ENCODE peak calls at places on chromosome 22, in nine cellular contexts. One of them, this sample, is unnamed.

GRCh38 chr22:46934746-46935491 is 172.5 kb downstream of the TBC1D22A start:
- DNase-seq in germinal center: no peak
- DNase-seq in left cardiac atrium: no peak
- DNase-seq in naive thymus-derived CD8-positive, alpha-beta T cell: no peak
- DNase-seq in dorsolateral prefrontal cortex: no peak
- DNase-seq in HS-5: peak
- DNase-seq in activated CD4-positive, alpha-beta T cell treated with anti-CD3 and anti-CD28 coated beads for 24 hours: no peak
- DNase-seq in T-cell: no peak
- DNase-seq in body of pancreas: peak
- DNase-seq in this sample: no peak

GRCh38 chr22:38262051-38262795 is 10.6 kb downstream of the TMEM184B start:
- DNase-seq in germinal center: peak
- DNase-seq in left cardiac atrium: peak
- DNase-seq in T-cell: peak
- DNase-seq in activated CD4-positive, alpha-beta T cell treated with anti-CD3 and anti-CD28 coated beads for 24 hours: no peak
- DNase-seq in HS-5: no peak
- DNase-seq in naive thymus-derived CD8-positive, alpha-beta T cell: peak
- DNase-seq in dorsolateral prefrontal cortex: peak
- DNase-seq in body of pancreas: peak
- DNase-seq in this sample: peak

GRCh38 chr22:37790234-37790633 is 17.5 kb upstream of the GCAT start:
- DNase-seq in naive thymus-derived CD8-positive, alpha-beta T cell: no peak
- DNase-seq in germinal center: no peak
- DNase-seq in body of pancreas: no peak
- DNase-seq in dorsolateral prefrontal cortex: no peak
- DNase-seq in HS-5: no peak
- DNase-seq in left cardiac atrium: no peak
- DNase-seq in activated CD4-positive, alpha-beta T cell treated with anti-CD3 and anti-CD28 coated beads for 24 hours: no peak
- DNase-seq in T-cell: no peak
- DNase-seq in this sample: no peak

GRCh38 chr22:41380993-41381328 is 781 bp upstream of the TEF start:
- DNase-seq in HS-5: peak
- DNase-seq in germinal center: no peak
- DNase-seq in T-cell: no peak
- DNase-seq in left cardiac atrium: peak
- DNase-seq in body of pancreas: peak
- DNase-seq in naive thymus-derived CD8-positive, alpha-beta T cell: no peak
- DNase-seq in dorsolateral prefrontal cortex: no peak
- DNase-seq in activated CD4-positive, alpha-beta T cell treated with anti-CD3 and anti-CD28 coated beads for 24 hours: no peak
- DNase-seq in this sample: no peak

GRCh38 chr22:28989035-28989464 is 72.6 kb downstream of the C22orf31 start:
- DNase-seq in dorsolateral prefrontal cortex: peak
- DNase-seq in body of pancreas: no peak
- DNase-seq in left cardiac atrium: no peak
- DNase-seq in naive thymus-derived CD8-positive, alpha-beta T cell: no peak
- DNase-seq in activated CD4-positive, alpha-beta T cell treated with anti-CD3 and anti-CD28 coated beads for 24 hours: peak
- DNase-seq in T-cell: no peak
- DNase-seq in germinal center: no peak
- DNase-seq in HS-5: no peak
- DNase-seq in this sample: no peak

GRCh38 chr22:48695251-48695650 is 1132.4 kb downstream of the BRD1 start:
- DNase-seq in left cardiac atrium: peak
- DNase-seq in germinal center: no peak
- DNase-seq in activated CD4-positive, alpha-beta T cell treated with anti-CD3 and anti-CD28 coated beads for 24 hours: no peak
- DNase-seq in naive thymus-derived CD8-positive, alpha-beta T cell: no peak
- DNase-seq in T-cell: no peak
- DNase-seq in body of pancreas: no peak
- DNase-seq in dorsolateral prefrontal cortex: no peak
- DNase-seq in HS-5: no peak
- DNase-seq in this sample: no peak

GRCh38 chr22:48870436-48870835 is 957.2 kb downstream of the BRD1 start:
- DNase-seq in naive thymus-derived CD8-positive, alpha-beta T cell: no peak
- DNase-seq in T-cell: no peak
- DNase-seq in dorsolateral prefrontal cortex: peak
- DNase-seq in body of pancreas: no peak
- DNase-seq in HS-5: no peak
- DNase-seq in germinal center: no peak
- DNase-seq in activated CD4-positive, alpha-beta T cell treated with anti-CD3 and anti-CD28 coated beads for 24 hours: no peak
- DNase-seq in left cardiac atrium: no peak
- DNase-seq in this sample: no peak

GRCh38 chr22:47281126-47282106 is 519.0 kb downstream of the TBC1D22A start:
- DNase-seq in naive thymus-derived CD8-positive, alpha-beta T cell: no peak
- DNase-seq in HS-5: peak
- DNase-seq in dorsolateral prefrontal cortex: no peak
- DNase-seq in germinal center: no peak
- DNase-seq in activated CD4-positive, alpha-beta T cell treated with anti-CD3 and anti-CD28 coated beads for 24 hours: no peak
- DNase-seq in left cardiac atrium: no peak
- DNase-seq in T-cell: no peak
- DNase-seq in body of pancreas: no peak
- DNase-seq in this sample: no peak

GRCh38 chr22:30650508-30651116 is 15.0 kb downstream of the SLC35E4 start:
- DNase-seq in dorsolateral prefrontal cortex: peak
- DNase-seq in T-cell: no peak
- DNase-seq in HS-5: no peak
- DNase-seq in left cardiac atrium: peak
- DNase-seq in activated CD4-positive, alpha-beta T cell treated with anti-CD3 and anti-CD28 coated beads for 24 hours: no peak
- DNase-seq in body of pancreas: no peak
- DNase-seq in naive thymus-derived CD8-positive, alpha-beta T cell: no peak
- DNase-seq in germinal center: no peak
- DNase-seq in this sample: no peak

GRCh38 chr22:20128902-20129746 is 2.5 kb upstream of the ZDHHC8 start:
- DNase-seq in body of pancreas: peak
- DNase-seq in activated CD4-positive, alpha-beta T cell treated with anti-CD3 and anti-CD28 coated beads for 24 hours: peak
- DNase-seq in naive thymus-derived CD8-positive, alpha-beta T cell: peak
- DNase-seq in T-cell: peak
- DNase-seq in left cardiac atrium: no peak
- DNase-seq in HS-5: no peak
- DNase-seq in germinal center: peak
- DNase-seq in dorsolateral prefrontal cortex: no peak
- DNase-seq in this sample: peak

GRCh38 chr22:29377979-29378378 is 10.4 kb downstream of the AP1B1 start:
- DNase-seq in activated CD4-positive, alpha-beta T cell treated with anti-CD3 and anti-CD28 coated beads for 24 hours: no peak
- DNase-seq in HS-5: no peak
- DNase-seq in body of pancreas: peak
- DNase-seq in T-cell: no peak
- DNase-seq in left cardiac atrium: no peak
- DNase-seq in naive thymus-derived CD8-positive, alpha-beta T cell: no peak
- DNase-seq in germinal center: no peak
- DNase-seq in dorsolateral prefrontal cortex: no peak
- DNase-seq in this sample: no peak

GRCh38 chr22:39251762-39252460 is 7.1 kb upstream of the PDGFB start:
- DNase-seq in germinal center: no peak
- DNase-seq in left cardiac atrium: no peak
- DNase-seq in body of pancreas: no peak
- DNase-seq in dorsolateral prefrontal cortex: no peak
- DNase-seq in naive thymus-derived CD8-positive, alpha-beta T cell: no peak
- DNase-seq in HS-5: no peak
- DNase-seq in T-cell: no peak
- DNase-seq in activated CD4-positive, alpha-beta T cell treated with anti-CD3 and anti-CD28 coated beads for 24 hours: no peak
- DNase-seq in this sample: no peak

GRCh38 chr22:24437820-24438328 is 10.5 kb downstream of the ADORA2A start:
- DNase-seq in body of pancreas: no peak
- DNase-seq in dorsolateral prefrontal cortex: peak
- DNase-seq in T-cell: no peak
- DNase-seq in left cardiac atrium: no peak
- DNase-seq in HS-5: no peak
- DNase-seq in germinal center: peak
- DNase-seq in activated CD4-positive, alpha-beta T cell treated with anti-CD3 and anti-CD28 coated beads for 24 hours: no peak
- DNase-seq in naive thymus-derived CD8-positive, alpha-beta T cell: peak
- DNase-seq in this sample: no peak

GRCh38 chr22:31271026-31271425 is 21.3 kb downstream of the PIK3IP1 start:
- DNase-seq in body of pancreas: no peak
- DNase-seq in germinal center: no peak
- DNase-seq in activated CD4-positive, alpha-beta T cell treated with anti-CD3 and anti-CD28 coated beads for 24 hours: no peak
- DNase-seq in dorsolateral prefrontal cortex: no peak
- DNase-seq in left cardiac atrium: no peak
- DNase-seq in naive thymus-derived CD8-positive, alpha-beta T cell: no peak
- DNase-seq in HS-5: no peak
- DNase-seq in T-cell: no peak
- DNase-seq in this sample: no peak

GRCh38 chr22:37696657-37697539 is at the start of gene TRIOBP:
- DNase-seq in naive thymus-derived CD8-positive, alpha-beta T cell: peak
- DNase-seq in dorsolateral prefrontal cortex: peak
- DNase-seq in activated CD4-positive, alpha-beta T cell treated with anti-CD3 and anti-CD28 coated beads for 24 hours: peak
- DNase-seq in germinal center: peak
- DNase-seq in body of pancreas: peak
- DNase-seq in left cardiac atrium: peak
- DNase-seq in HS-5: peak
- DNase-seq in T-cell: peak
- DNase-seq in this sample: peak

GRCh38 chr22:33526434-33527107 is 393.7 kb downstream of the LARGE1 start:
- DNase-seq in body of pancreas: peak
- DNase-seq in T-cell: no peak
- DNase-seq in dorsolateral prefrontal cortex: no peak
- DNase-seq in HS-5: no peak
- DNase-seq in germinal center: no peak
- DNase-seq in naive thymus-derived CD8-positive, alpha-beta T cell: no peak
- DNase-seq in activated CD4-positive, alpha-beta T cell treated with anti-CD3 and anti-CD28 coated beads for 24 hours: no peak
- DNase-seq in left cardiac atrium: no peak
- DNase-seq in this sample: no peak

GRCh38 chr22:38347944-38348750 is 30.9 kb upstream of the CSNK1E start:
- DNase-seq in body of pancreas: no peak
- DNase-seq in T-cell: no peak
- DNase-seq in germinal center: no peak
- DNase-seq in dorsolateral prefrontal cortex: no peak
- DNase-seq in naive thymus-derived CD8-positive, alpha-beta T cell: no peak
- DNase-seq in HS-5: no peak
- DNase-seq in activated CD4-positive, alpha-beta T cell treated with anti-CD3 and anti-CD28 coated beads for 24 hours: no peak
- DNase-seq in left cardiac atrium: no peak
- DNase-seq in this sample: no peak

GRCh38 chr22:33568934-33569496 is 351.3 kb downstream of the LARGE1 start:
- DNase-seq in naive thymus-derived CD8-positive, alpha-beta T cell: no peak
- DNase-seq in body of pancreas: no peak
- DNase-seq in germinal center: peak
- DNase-seq in HS-5: no peak
- DNase-seq in left cardiac atrium: no peak
- DNase-seq in activated CD4-positive, alpha-beta T cell treated with anti-CD3 and anti-CD28 coated beads for 24 hours: no peak
- DNase-seq in T-cell: no peak
- DNase-seq in dorsolateral prefrontal cortex: no peak
- DNase-seq in this sample: no peak

GRCh38 chr22:44925465-44926123 is 84.2 kb downstream of the PHF21B start:
- DNase-seq in germinal center: no peak
- DNase-seq in T-cell: no peak
- DNase-seq in dorsolateral prefrontal cortex: peak
- DNase-seq in HS-5: no peak
- DNase-seq in naive thymus-derived CD8-positive, alpha-beta T cell: no peak
- DNase-seq in left cardiac atrium: no peak
- DNase-seq in body of pancreas: no peak
- DNase-seq in activated CD4-positive, alpha-beta T cell treated with anti-CD3 and anti-CD28 coated beads for 24 hours: no peak
- DNase-seq in this sample: no peak

GRCh38 chr22:37267128-37267587 is 15.2 kb upstream of the CYTH4 start:
- DNase-seq in HS-5: no peak
- DNase-seq in left cardiac atrium: peak
- DNase-seq in activated CD4-positive, alpha-beta T cell treated with anti-CD3 and anti-CD28 coated beads for 24 hours: peak
- DNase-seq in body of pancreas: no peak
- DNase-seq in dorsolateral prefrontal cortex: peak
- DNase-seq in naive thymus-derived CD8-positive, alpha-beta T cell: peak
- DNase-seq in T-cell: peak
- DNase-seq in germinal center: peak
- DNase-seq in this sample: peak

GRCh38 chr22:23565288-23565941 is 14.7 kb downstream of the IGLL1 start:
- DNase-seq in body of pancreas: no peak
- DNase-seq in left cardiac atrium: no peak
- DNase-seq in HS-5: no peak
- DNase-seq in naive thymus-derived CD8-positive, alpha-beta T cell: no peak
- DNase-seq in activated CD4-positive, alpha-beta T cell treated with anti-CD3 and anti-CD28 coated beads for 24 hours: no peak
- DNase-seq in germinal center: no peak
- DNase-seq in T-cell: no peak
- DNase-seq in dorsolateral prefrontal cortex: no peak
- DNase-seq in this sample: no peak

GRCh38 chr22:23137905-23138520 is 3.8 kb downstream of the RSPH14 start:
- DNase-seq in T-cell: peak
- DNase-seq in naive thymus-derived CD8-positive, alpha-beta T cell: peak
- DNase-seq in left cardiac atrium: no peak
- DNase-seq in dorsolateral prefrontal cortex: no peak
- DNase-seq in HS-5: no peak
- DNase-seq in activated CD4-positive, alpha-beta T cell treated with anti-CD3 and anti-CD28 coated beads for 24 hours: no peak
- DNase-seq in germinal center: peak
- DNase-seq in body of pancreas: peak
- DNase-seq in this sample: peak

GRCh38 chr22:33028191-33028700 is 29.9 kb downstream of the SYN3 start:
- DNase-seq in dorsolateral prefrontal cortex: no peak
- DNase-seq in activated CD4-positive, alpha-beta T cell treated with anti-CD3 and anti-CD28 coated beads for 24 hours: no peak
- DNase-seq in T-cell: no peak
- DNase-seq in left cardiac atrium: no peak
- DNase-seq in naive thymus-derived CD8-positive, alpha-beta T cell: no peak
- DNase-seq in body of pancreas: no peak
- DNase-seq in germinal center: no peak
- DNase-seq in HS-5: no peak
- DNase-seq in this sample: no peak

GRCh38 chr22:46477967-46478635 is 59.3 kb downstream of the CELSR1 start:
- DNase-seq in activated CD4-positive, alpha-beta T cell treated with anti-CD3 and anti-CD28 coated beads for 24 hours: no peak
- DNase-seq in left cardiac atrium: no peak
- DNase-seq in dorsolateral prefrontal cortex: no peak
- DNase-seq in T-cell: no peak
- DNase-seq in naive thymus-derived CD8-positive, alpha-beta T cell: no peak
- DNase-seq in germinal center: no peak
- DNase-seq in HS-5: no peak
- DNase-seq in body of pancreas: no peak
- DNase-seq in this sample: no peak

GRCh38 chr22:27859336-27859735 is 57.8 kb upstream of the MN1 start:
- DNase-seq in body of pancreas: no peak
- DNase-seq in T-cell: no peak
- DNase-seq in activated CD4-positive, alpha-beta T cell treated with anti-CD3 and anti-CD28 coated beads for 24 hours: no peak
- DNase-seq in left cardiac atrium: no peak
- DNase-seq in germinal center: no peak
- DNase-seq in HS-5: no peak
- DNase-seq in naive thymus-derived CD8-positive, alpha-beta T cell: no peak
- DNase-seq in dorsolateral prefrontal cortex: no peak
- DNase-seq in this sample: no peak

GRCh38 chr22:47200273-47201051 is 438.0 kb downstream of the TBC1D22A start:
- DNase-seq in germinal center: no peak
- DNase-seq in naive thymus-derived CD8-positive, alpha-beta T cell: no peak
- DNase-seq in HS-5: no peak
- DNase-seq in T-cell: no peak
- DNase-seq in dorsolateral prefrontal cortex: no peak
- DNase-seq in left cardiac atrium: no peak
- DNase-seq in body of pancreas: peak
- DNase-seq in activated CD4-positive, alpha-beta T cell treated with anti-CD3 and anti-CD28 coated beads for 24 hours: no peak
- DNase-seq in this sample: no peak

GRCh38 chr22:50270302-50271010 is at the start of gene MAPK11:
- DNase-seq in activated CD4-positive, alpha-beta T cell treated with anti-CD3 and anti-CD28 coated beads for 24 hours: peak
- DNase-seq in T-cell: peak
- DNase-seq in body of pancreas: peak
- DNase-seq in dorsolateral prefrontal cortex: no peak
- DNase-seq in left cardiac atrium: peak
- DNase-seq in HS-5: peak
- DNase-seq in naive thymus-derived CD8-positive, alpha-beta T cell: peak
- DNase-seq in germinal center: no peak
- DNase-seq in this sample: peak

GRCh38 chr22:32558681-32559355 is 84.2 kb downstream of the FBXO7 start:
- DNase-seq in left cardiac atrium: peak
- DNase-seq in body of pancreas: peak
- DNase-seq in activated CD4-positive, alpha-beta T cell treated with anti-CD3 and anti-CD28 coated beads for 24 hours: no peak
- DNase-seq in T-cell: no peak
- DNase-seq in dorsolateral prefrontal cortex: peak
- DNase-seq in naive thymus-derived CD8-positive, alpha-beta T cell: no peak
- DNase-seq in HS-5: peak
- DNase-seq in germinal center: no peak
- DNase-seq in this sample: no peak

GRCh38 chr22:25086902-25087282 is 112.8 kb upstream of the CRYBB3 start:
- DNase-seq in activated CD4-positive, alpha-beta T cell treated with anti-CD3 and anti-CD28 coated beads for 24 hours: no peak
- DNase-seq in left cardiac atrium: no peak
- DNase-seq in T-cell: no peak
- DNase-seq in dorsolateral prefrontal cortex: no peak
- DNase-seq in body of pancreas: no peak
- DNase-seq in naive thymus-derived CD8-positive, alpha-beta T cell: no peak
- DNase-seq in germinal center: no peak
- DNase-seq in HS-5: no peak
- DNase-seq in this sample: no peak

GRCh38 chr22:27879923-27880322 is 39.1 kb downstream of the PITPNB start:
- DNase-seq in germinal center: peak
- DNase-seq in activated CD4-positive, alpha-beta T cell treated with anti-CD3 and anti-CD28 coated beads for 24 hours: no peak
- DNase-seq in naive thymus-derived CD8-positive, alpha-beta T cell: no peak
- DNase-seq in left cardiac atrium: no peak
- DNase-seq in T-cell: no peak
- DNase-seq in dorsolateral prefrontal cortex: no peak
- DNase-seq in HS-5: no peak
- DNase-seq in body of pancreas: peak
- DNase-seq in this sample: no peak

GRCh38 chr22:39996732-39997131 is 2.0 kb downstream of the FAM83F start:
- DNase-seq in body of pancreas: no peak
- DNase-seq in left cardiac atrium: no peak
- DNase-seq in naive thymus-derived CD8-positive, alpha-beta T cell: no peak
- DNase-seq in dorsolateral prefrontal cortex: no peak
- DNase-seq in germinal center: no peak
- DNase-seq in activated CD4-positive, alpha-beta T cell treated with anti-CD3 and anti-CD28 coated beads for 24 hours: no peak
- DNase-seq in T-cell: no peak
- DNase-seq in HS-5: no peak
- DNase-seq in this sample: no peak

This sample was measured in central memory CD4-positive, alpha-beta T cell.